ENCODE peak calls at places on chromosomes 7 and 10, in six cellular contexts. J is HCT116, B is HepG2, H is SK-N-SH, V is endothelial cell of umbilical vein, T is H1. L is an unnamed sample.

GRCh38 chr10:61778137-61778536 is 115.4 kb downstream of the CABCOCO1 start:
- DNase-seq in J (no peak), H (no peak), T (no peak), V (no peak), B (no peak), L (no peak)

GRCh38 chr7:151586531-151587270 is 67.0 kb upstream of the RHEB start:
- DNase-seq in B (no peak), V (peak), T (no peak), J (no peak), H (no peak), L (no peak)

GRCh38 chr10:127100983-127101615 is 95.3 kb downstream of the INSYN2A start:
- DNase-seq in J (no peak), T (no peak), V (no peak), B (no peak), H (no peak), L (no peak)

GRCh38 chr7:130369110-130369711 is 11.1 kb upstream of the CPA1 start:
- DNase-seq in H (peak), T (no peak), V (peak), B (peak), J (no peak), L (peak)

GRCh38 chr10:45429790-45430189 is 55.8 kb downstream of the ALOX5 start:
- DNase-seq in H (no peak), B (no peak), J (no peak), T (no peak), V (no peak), L (no peak)

GRCh38 chr10:50385610-50386009 is 134.3 kb upstream of the ASAH2 start:
- DNase-seq in J (no peak), B (peak), H (no peak), V (no peak), T (no peak), L (no peak)

GRCh38 chr10:70459061-70459770 is 17.7 kb upstream of the NODAL start:
- DNase-seq in J (no peak), B (no peak), H (no peak), T (no peak), V (no peak), L (peak)

GRCh38 chr10:18195060-18195799 is 55.0 kb downstream of the CACNB2 start:
- DNase-seq in H (no peak), T (no peak), J (no peak), V (no peak), B (no peak), L (no peak)

GRCh38 chr7:23293500-23294073 is 5.6 kb upstream of the MALSU1 start:
- DNase-seq in T (no peak), V (no peak), J (no peak), B (peak), H (no peak), L (no peak)

GRCh38 chr10:133336131-133337078 is at the start of gene CALY:
- DNase-seq in B (no peak), J (no peak), H (peak), V (no peak), T (peak), L (no peak)

GRCh38 chr7:1425292-1426136 is 33.8 kb downstream of the MICALL2 start:
- DNase-seq in J (peak), B (peak), H (peak), V (no peak), T (peak), L (peak)

GRCh38 chr10:72367301-72367970 is 12.7 kb upstream of the DNAJB12 start:
- DNase-seq in J (no peak), H (no peak), B (no peak), T (no peak), V (no peak), L (no peak)

GRCh38 chr10:72365106-72365505 is 10.4 kb upstream of the DNAJB12 start:
- DNase-seq in V (no peak), J (no peak), H (no peak), T (no peak), B (no peak), L (no peak)

GRCh38 chr10:72370201-72370722 is 15.5 kb upstream of the DNAJB12 start:
- DNase-seq in H (no peak), B (no peak), T (no peak), J (no peak), V (no peak), L (peak)

GRCh38 chr10:72364239-72364777 is 9.6 kb upstream of the DNAJB12 start:
- DNase-seq in B (peak), J (peak), T (peak), V (peak), H (peak), L (peak)
- TF ChIP-seq CTCF in B (peak), J (peak), T (peak), V (peak), H (peak), L (peak)

DNA sequence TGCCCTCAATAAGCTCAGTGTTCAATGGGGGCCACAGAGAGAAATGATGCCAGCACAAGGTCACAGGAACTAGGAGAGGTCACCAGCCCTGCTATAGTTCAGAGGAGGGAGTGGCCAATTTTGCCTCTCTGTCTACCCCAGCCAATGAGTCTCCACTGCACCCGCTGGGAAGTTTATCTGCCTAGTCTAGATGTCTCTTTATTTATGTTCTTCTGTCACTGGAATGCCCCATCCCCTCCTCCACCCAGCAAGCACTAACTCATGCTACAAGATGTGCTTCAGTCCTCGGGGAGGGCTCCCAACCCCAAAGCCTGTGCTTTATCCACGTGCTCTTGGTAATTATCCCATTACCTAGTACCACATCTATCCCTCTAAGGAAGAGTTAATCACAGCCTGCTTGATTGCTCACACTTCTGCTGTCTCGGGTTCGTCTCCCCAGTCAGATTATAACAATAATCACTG is 4.1 kb downstream of the HIP1 start:
- DNase-seq in B (peak), J (no peak), H (no peak), V (no peak), T (no peak), L (no peak)
- TF ChIP-seq MAX in B (no peak), J (no peak), H (no peak), V (no peak), T (no peak), L (no peak)

GRCh38 chr7:75856562-75856961 is 22.3 kb upstream of the RHBDD2 start:
- DNase-seq in H (no peak), T (no peak), J (no peak), V (no peak), B (no peak), L (peak)
- TF ChIP-seq CTCF in H (no peak), T (no peak), J (no peak), V (no peak), B (no peak), L (no peak)

DNA sequence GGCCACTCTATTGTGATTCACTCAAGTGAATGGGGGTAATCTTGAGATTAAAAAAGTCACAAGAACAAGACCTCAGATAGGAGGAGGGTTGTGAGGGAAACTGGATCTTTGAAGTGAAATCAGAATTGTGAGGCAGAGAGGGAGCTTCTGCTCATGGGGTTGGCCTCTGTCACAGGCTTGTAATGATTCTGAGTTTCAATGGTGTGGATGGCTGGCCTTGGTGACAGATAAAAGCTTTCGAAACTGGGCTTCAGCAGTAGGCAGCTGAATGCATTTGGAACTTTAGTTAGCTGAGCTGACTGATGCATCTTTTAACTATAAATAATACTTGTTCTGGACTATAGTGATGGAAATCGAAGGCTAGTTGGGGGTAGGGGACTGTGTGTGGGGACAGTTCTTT is 12.2 kb downstream of the TAS2R60 start:
- DNase-seq in T (no peak), J (no peak), V (no peak), B (no peak), H (no peak), L (no peak)
- TF ChIP-seq MAX in T (no peak), J (no peak), V (no peak), B (no peak), H (no peak), L (no peak)

GRCh38 chr7:157897686-157898085 is 560.9 kb downstream of the DNAJB6 start:
- DNase-seq in B (no peak), T (no peak), V (no peak), J (no peak), H (peak), L (no peak)

GRCh38 chr7:157893535-157894044 is 556.8 kb downstream of the DNAJB6 start:
- DNase-seq in H (no peak), B (no peak), V (no peak), T (no peak), J (no peak), L (no peak)

GRCh38 chr7:157896774-157897555 is 560.2 kb downstream of the DNAJB6 start:
- DNase-seq in V (no peak), J (no peak), H (no peak), T (no peak), B (no peak), L (no peak)

GRCh38 chr7:157892751-157893150 is 555.9 kb downstream of the DNAJB6 start:
- DNase-seq in H (no peak), V (no peak), J (no peak), B (no peak), T (no peak), L (no peak)

DNA sequence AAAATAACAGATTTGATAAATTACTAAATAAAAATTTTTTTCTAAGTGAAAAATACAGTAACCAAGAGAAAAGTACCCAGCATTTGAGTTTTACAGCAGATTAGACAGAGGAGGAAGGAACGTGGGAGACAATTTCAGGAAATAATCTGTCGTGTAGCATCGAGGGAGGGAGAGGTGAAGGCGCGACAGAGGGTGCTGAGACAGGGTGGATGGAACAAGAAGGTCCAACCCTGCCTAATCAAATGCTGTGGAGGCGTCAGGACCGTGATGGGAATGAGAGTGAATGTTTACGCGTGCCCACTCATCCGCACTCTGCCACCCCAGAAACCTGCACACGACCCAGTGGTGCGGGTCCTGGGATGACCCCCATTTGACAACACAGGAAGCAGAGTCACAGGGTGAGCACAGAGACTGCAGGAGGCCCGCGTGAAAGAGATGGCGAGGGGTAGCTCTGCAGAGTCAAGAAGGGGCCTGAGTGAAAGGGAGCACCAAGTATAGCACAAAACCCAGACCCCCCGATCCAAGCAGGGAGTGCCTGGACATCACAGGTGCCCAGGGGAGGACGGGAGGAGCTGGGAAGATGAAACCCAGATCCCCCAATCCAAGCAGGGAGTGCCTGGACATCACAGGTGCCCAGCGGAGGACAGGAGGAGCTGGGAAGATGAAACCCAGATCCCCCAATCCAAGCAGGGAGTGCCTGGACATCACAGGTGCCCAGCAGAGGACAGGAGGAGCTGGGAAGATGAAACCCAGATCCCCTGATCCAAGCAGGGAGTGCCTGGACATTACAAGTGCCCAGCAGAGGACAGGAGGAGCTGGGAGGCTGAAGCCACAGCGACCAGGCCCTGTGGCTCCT is 558.9 kb downstream of the DNAJB6 start:
- DNase-seq in B (no peak), T (no peak), H (no peak), J (no peak), V (no peak), L (no peak)
- TF ChIP-seq CTCF in B (no peak), T (no peak), H (no peak), J (no peak), V (no peak), L (no peak)

DNA sequence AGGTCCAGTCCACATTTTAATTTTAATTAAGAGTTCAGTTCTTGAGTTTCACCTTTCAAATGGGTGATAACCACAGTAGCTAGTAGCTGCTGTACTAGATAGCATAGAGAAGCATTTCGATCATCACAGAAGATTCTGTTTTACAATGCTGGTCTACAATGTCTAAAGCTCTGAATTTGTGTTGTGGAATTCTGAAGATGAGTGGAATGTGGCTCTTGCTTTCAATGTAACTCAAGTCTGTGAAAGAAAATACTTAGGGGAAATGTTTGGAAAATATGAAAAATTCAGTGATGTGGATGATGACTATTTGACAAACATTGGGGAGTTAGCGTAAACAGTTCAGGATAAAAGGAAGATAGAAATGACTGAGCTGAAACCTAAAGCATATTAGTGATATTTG is 139.4 kb downstream of the GNAT3 start:
- DNase-seq in V (no peak), T (no peak), J (no peak), H (no peak), B (no peak), L (no peak)
- TF ChIP-seq MAX in V (no peak), T (no peak), J (no peak), H (no peak), B (no peak), L (no peak)

GRCh38 chr10:28679941-28680752 is 2.8 kb downstream of the BAMBI start:
- DNase-seq in V (peak), T (no peak), H (peak), J (no peak), B (peak), L (peak)

GRCh38 chr10:28684986-28685580 is 7.8 kb downstream of the BAMBI start:
- DNase-seq in H (no peak), T (no peak), J (no peak), B (no peak), V (no peak), L (no peak)

GRCh38 chr10:28681345-28681763 is 4.0 kb downstream of the BAMBI start:
- DNase-seq in V (no peak), T (no peak), J (no peak), H (peak), B (no peak), L (no peak)

GRCh38 chr10:28684157-28684985 is 7.0 kb downstream of the BAMBI start:
- DNase-seq in T (no peak), H (no peak), V (no peak), J (no peak), B (no peak), L (no peak)

GRCh38 chr10:28681928-28682750 is 4.8 kb downstream of the BAMBI start:
- DNase-seq in T (no peak), B (no peak), H (peak), V (no peak), J (no peak), L (no peak)
- TF ChIP-seq CTCF in T (no peak), B (no peak), H (no peak), V (no peak), J (no peak), L (no peak)

L was measured in NB4.